ENCODE peak calls at places on chromosome 5, in seven cellular contexts. G, O, V, C, N, Q and F are unnamed samples.

GRCh38 chr5:91820874-91821273 is 437.8 kb upstream of the ARRDC3 start:
- DNase-seq in V (no peak), N (no peak), C (no peak), O (no peak), Q (no peak), G (no peak), F (no peak)

GRCh38 chr5:7916171-7916804 is 47.3 kb downstream of the MTRR start:
- DNase-seq in G (no peak), V (no peak), C (no peak), Q (no peak), O (no peak), N (no peak), F (peak)

GRCh38 chr5:108617467-108618435 is 129.9 kb upstream of the FER start:
- DNase-seq in G (no peak), C (no peak), Q (no peak), V (no peak), N (no peak), O (no peak), F (no peak)

GRCh38 chr5:53416144-53416730 is 64.2 kb upstream of the FST start:
- DNase-seq in O (no peak), V (no peak), N (no peak), G (no peak), Q (no peak), C (no peak), F (no peak)

GRCh38 chr5:156435101-156435500 is 108.1 kb downstream of the SGCD start:
- DNase-seq in C (no peak), V (no peak), Q (no peak), O (no peak), N (no peak), G (no peak), F (no peak)

GRCh38 chr5:127695336-127695735 is 7.9 kb upstream of the CCDC192 start:
- DNase-seq in G (no peak), V (no peak), O (no peak), N (no peak), Q (no peak), C (no peak), F (no peak)

GRCh38 chr5:156391139-156391538 is 64.2 kb downstream of the SGCD start:
- DNase-seq in O (no peak), N (peak), G (no peak), Q (no peak), C (peak), V (no peak), F (peak)

GRCh38 chr5:38370341-38371100 is 112.2 kb downstream of the EGFLAM start:
- DNase-seq in Q (no peak), G (no peak), C (no peak), O (peak), V (no peak), N (no peak), F (no peak)

GRCh38 chr5:36651775-36652685 is 45.6 kb downstream of the SLC1A3 start:
- DNase-seq in O (no peak), C (no peak), Q (no peak), N (peak), V (no peak), G (peak), F (peak)

GRCh38 chr5:23343121-23343520 is 164.3 kb upstream of the PRDM9 start:
- DNase-seq in G (no peak), V (no peak), Q (no peak), O (no peak), N (no peak), C (no peak), F (no peak)

GRCh38 chr5:171633776-171634470 is 151.7 kb upstream of the SMIM23 start:
- DNase-seq in G (no peak), V (no peak), N (no peak), C (peak), Q (peak), O (no peak), F (no peak)

GRCh38 chr5:5826911-5827310 is 404.4 kb downstream of the ICE1 start:
- DNase-seq in V (no peak), C (no peak), G (no peak), O (no peak), Q (no peak), N (no peak), F (no peak)

GRCh38 chr5:132013006-132013689 is 1.7 kb upstream of the ACSL6 start:
- DNase-seq in V (peak), N (no peak), O (no peak), G (no peak), Q (no peak), C (no peak), F (no peak)

GRCh38 chr5:133746834-133747233 is 134.5 kb upstream of the FSTL4 start:
- DNase-seq in G (no peak), Q (no peak), O (no peak), V (no peak), N (no peak), C (peak), F (no peak)

GRCh38 chr5:142506756-142507155 is 179.1 kb downstream of the FGF1 start:
- DNase-seq in Q (no peak), C (no peak), O (no peak), G (no peak), V (no peak), N (peak), F (no peak)

GRCh38 chr5:51172853-51173635 is 210.2 kb upstream of the ISL1 start:
- DNase-seq in G (no peak), Q (no peak), N (no peak), C (no peak), O (no peak), V (no peak), F (no peak)

GRCh38 chr5:95605786-95606185 is 14.1 kb upstream of the GPR150 start:
- DNase-seq in V (no peak), G (no peak), C (no peak), Q (no peak), N (no peak), O (no peak), F (no peak)

GRCh38 chr5:125725686-125726085 is 697.5 kb upstream of the GRAMD2B start:
- DNase-seq in O (no peak), C (no peak), V (no peak), G (no peak), N (no peak), Q (no peak), F (no peak)

GRCh38 chr5:32522429-32523143 is 62.8 kb upstream of the SUB1 start:
- DNase-seq in C (peak), G (no peak), Q (no peak), N (peak), V (no peak), O (no peak), F (no peak)

DNA sequence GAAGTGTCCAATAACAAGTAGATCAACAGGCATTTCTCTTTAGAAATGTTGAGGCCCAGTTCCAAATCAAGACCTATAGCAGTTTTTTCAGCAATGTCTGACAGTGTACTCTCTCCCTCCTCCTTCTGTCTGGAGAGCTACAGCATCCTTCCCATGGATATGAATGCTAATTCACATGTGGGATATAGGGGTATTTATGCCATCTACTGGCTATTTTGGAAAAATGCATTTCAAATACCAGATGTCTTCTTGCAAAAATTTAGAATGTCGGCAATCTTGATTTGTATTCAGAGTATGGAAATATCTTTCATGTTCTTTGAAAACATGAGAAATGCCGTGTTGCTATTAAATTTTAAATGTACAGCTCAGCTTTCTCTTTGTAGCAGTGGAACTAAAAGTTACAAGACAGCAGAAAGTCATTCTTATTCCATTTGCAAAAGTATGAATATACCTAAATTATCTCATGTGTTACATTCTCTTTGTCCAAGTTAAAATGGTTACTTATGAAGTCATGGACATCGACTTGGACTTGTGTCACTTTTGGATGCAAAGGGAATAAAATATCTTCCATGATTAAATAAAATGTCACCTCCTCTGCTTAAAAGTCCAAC is 647.8 kb downstream of the TAF11L14 start:
- DNase-seq in Q (no peak), G (peak), V (no peak), C (peak), N (peak), O (no peak), F (peak)
- TF ChIP-seq CTCF in Q (peak), G (peak), V (peak), C (peak), N (peak), O (peak), F (peak)

GRCh38 chr5:175821790-175822211 is 49.6 kb upstream of the CPLX2 start:
- DNase-seq in C (no peak), G (no peak), V (no peak), O (no peak), Q (no peak), N (no peak), F (peak)
- TF ChIP-seq CTCF in C (no peak), G (no peak), V (no peak), O (no peak), Q (no peak), N (no peak), F (no peak)

DNA sequence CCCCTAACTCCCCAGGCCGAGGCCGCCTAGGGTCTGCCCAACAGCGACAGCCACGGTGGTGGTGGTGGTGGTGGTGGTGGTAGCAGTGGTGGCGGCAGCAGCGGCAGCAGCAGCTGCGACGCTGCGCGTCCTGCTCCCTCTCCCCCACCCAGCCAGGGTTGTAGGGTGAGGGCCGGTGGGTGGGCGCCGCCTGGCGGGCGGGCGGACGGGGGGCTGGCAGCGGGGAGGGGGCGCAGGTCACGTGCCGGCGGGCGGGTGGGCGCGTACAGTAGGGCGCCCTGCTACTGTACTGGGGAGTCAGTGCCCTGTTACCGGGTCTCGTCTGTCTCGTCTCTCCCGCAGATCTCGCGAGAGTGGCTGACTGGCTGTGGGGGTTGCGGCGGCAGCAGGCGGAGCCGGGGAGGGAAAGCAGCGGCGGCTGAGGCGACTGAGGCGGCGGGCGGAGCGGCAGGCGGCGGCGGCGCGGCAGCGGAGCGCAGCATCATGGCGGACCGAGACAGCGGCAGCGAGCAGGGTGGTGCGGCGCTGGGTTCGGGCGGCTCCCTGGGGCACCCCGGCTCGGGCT is at the start of gene PURA:
- DNase-seq in C (peak), O (peak), G (peak), Q (peak), V (peak), N (peak), F (peak)
- TF ChIP-seq CTCF in C (no peak), O (peak), G (no peak), Q (peak), V (no peak), N (no peak), F (peak)

GRCh38 chr5:144487207-144487606 is 316.5 kb downstream of the KCTD16 start:
- DNase-seq in N (peak), C (peak), G (no peak), V (no peak), Q (no peak), O (no peak), F (no peak)
- TF ChIP-seq CTCF in N (peak), C (peak), G (no peak), V (no peak), Q (no peak), O (no peak), F (no peak)

GRCh38 chr5:100518377-100518776 is 16.8 kb upstream of the FAM174A start:
- DNase-seq in C (no peak), N (no peak), V (no peak), O (no peak), G (no peak), Q (no peak), F (no peak)

GRCh38 chr5:100519075-100519474 is 16.1 kb upstream of the FAM174A start:
- DNase-seq in O (no peak), C (no peak), Q (no peak), V (no peak), G (no peak), N (no peak), F (no peak)

GRCh38 chr5:100516285-100516684 is 18.9 kb upstream of the FAM174A start:
- DNase-seq in V (no peak), C (no peak), N (no peak), G (no peak), Q (no peak), O (no peak), F (no peak)

GRCh38 chr5:100517301-100517974 is 17.7 kb upstream of the FAM174A start:
- DNase-seq in N (no peak), C (no peak), Q (no peak), O (no peak), V (no peak), G (no peak), F (peak)

DNA sequence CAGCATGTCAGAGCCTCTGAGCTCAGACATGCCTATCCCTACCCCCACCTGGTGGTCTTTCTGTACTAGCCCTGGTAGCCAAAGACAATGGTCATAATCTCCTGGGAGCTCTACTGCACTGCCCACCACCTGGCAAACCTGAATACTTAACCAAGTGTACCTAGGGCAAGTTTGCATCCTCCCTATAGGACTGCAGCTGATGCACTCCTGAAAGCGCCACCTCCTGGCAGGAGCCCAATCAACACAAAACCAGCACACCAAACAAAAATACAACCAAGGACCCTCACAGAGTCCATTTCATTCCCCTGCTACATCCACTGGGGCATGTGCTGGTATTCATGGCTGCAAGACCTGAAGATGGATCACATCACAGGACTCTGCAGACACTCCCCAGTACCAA is 14.8 kb upstream of the FAM174A start:
- DNase-seq in N (no peak), Q (no peak), G (no peak), O (no peak), C (no peak), V (no peak), F (no peak)
- TF ChIP-seq CTCF in N (peak), Q (no peak), G (no peak), O (no peak), C (peak), V (no peak), F (peak)

DNA sequence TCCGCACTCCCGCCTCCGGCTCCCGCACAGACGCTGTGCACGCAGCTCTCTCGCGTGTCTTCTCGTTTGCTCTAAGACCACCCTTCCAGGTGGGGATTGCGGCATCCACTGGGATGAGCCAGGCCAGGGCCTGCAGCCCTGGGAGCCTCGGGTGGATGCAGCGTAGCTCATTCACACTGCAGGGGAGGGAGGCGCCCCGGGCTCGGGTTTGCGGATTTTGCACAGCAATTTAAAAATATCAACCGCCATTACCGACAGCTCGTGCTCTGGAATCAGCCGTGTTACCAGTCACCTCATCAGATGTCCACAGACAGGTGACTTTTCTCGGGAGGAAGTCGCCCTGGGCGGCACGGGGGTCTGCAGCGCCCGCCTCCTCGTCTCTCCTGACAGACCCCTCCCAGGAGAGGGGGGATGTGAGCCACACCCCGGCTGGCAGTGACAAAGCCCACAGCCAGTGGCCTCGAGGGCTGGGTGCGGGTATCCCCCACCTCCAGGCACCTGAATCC is 20.8 kb upstream of the SLC6A3 start:
- DNase-seq in C (no peak), V (peak), N (no peak), G (no peak), Q (no peak), O (no peak), F (no peak)
- TF ChIP-seq CTCF in C (no peak), V (no peak), N (no peak), G (no peak), Q (no peak), O (no peak), F (no peak)